ENCODE peak calls at places on chromosome 20, in seven cellular contexts. D is endothelial cell, R is Calu3, P is choroid plexus epithelial cell, L is H1, J is PC-9, O is AG04450. E is an unnamed sample.

GRCh38 chr20:3238616-3239025 is 369 bp downstream of the SLC4A11 start:
- DNase-seq in D (peak; percentile 38), R (peak; percentile 42), P (peak; percentile 26), L (no peak), J (peak; percentile 72), O (no peak), E (no peak)

GRCh38 chr20:44829688-44830087 is 19.3 kb upstream of the RIMS4 start:
- DNase-seq in D (no peak), R (no peak), P (no peak), L (no peak), J (no peak), O (no peak), E (no peak)

GRCh38 chr20:23047738-23048214 is 1.7 kb downstream of the THBD start:
- DNase-seq in D (no peak), R (no peak), P (no peak), L (no peak), J (peak; percentile 32), O (no peak), E (no peak)

GRCh38 chr20:20821496-20822260 is 109.2 kb upstream of the RALGAPA2 start:
- DNase-seq in D (no peak), R (no peak), P (no peak), L (peak; percentile 54), J (no peak), O (no peak), E (no peak)

GRCh38 chr20:33839591-33839990 is 28.4 kb downstream of the CHMP4B start:
- DNase-seq in D (no peak), R (no peak), P (no peak), L (no peak), J (no peak), O (no peak), E (no peak)

GRCh38 chr20:53360815-53361214 is 232.8 kb downstream of the ZNF217 start:
- DNase-seq in D (no peak), R (no peak), P (no peak), L (no peak), J (no peak), O (no peak), E (no peak)

GRCh38 chr20:62642666-62643520 is 590 bp downstream of the SLCO4A1 start:
- DNase-seq in D (no peak), R (peak; percentile 74), P (peak; percentile 23), L (peak; percentile 73), J (peak; percentile 67), O (no peak), E (peak; percentile 45)

GRCh38 chr20:21840991-21841390 is 135.5 kb downstream of the PAX1 start:
- DNase-seq in D (no peak), R (no peak), P (no peak), L (no peak), J (no peak), O (no peak), E (no peak)

GRCh38 chr20:44491635-44492395 is 16.1 kb downstream of the TTPAL start:
- DNase-seq in D (no peak), R (no peak), P (peak; percentile 77), L (no peak), J (no peak), O (no peak), E (no peak)

GRCh38 chr20:57210054-57210910 is 56.2 kb downstream of the BMP7 start:
- DNase-seq in D (no peak), R (peak; percentile 80), P (no peak), L (no peak), J (no peak), O (no peak), E (peak; percentile 52)

GRCh38 chr20:1122388-1123315 is 4.2 kb downstream of the PSMF1 start:
- DNase-seq in D (no peak), R (peak; percentile 33), P (peak; percentile 77), L (no peak), J (peak; percentile 20), O (no peak), E (no peak)

GRCh38 chr20:35561268-35561667 is 19.4 kb downstream of the ERGIC3 start:
- DNase-seq in D (peak; percentile 25), R (peak; percentile 28), P (peak; percentile 64), L (peak; percentile 66), J (peak; percentile 61), O (peak; percentile 4), E (no peak)
- TF ChIP-seq CTCF in D (no peak), R (no peak), P (peak; percentile 44), L (peak; percentile 76), J (peak; percentile 61), O (peak; percentile 32), E (peak; percentile 45)

DNA sequence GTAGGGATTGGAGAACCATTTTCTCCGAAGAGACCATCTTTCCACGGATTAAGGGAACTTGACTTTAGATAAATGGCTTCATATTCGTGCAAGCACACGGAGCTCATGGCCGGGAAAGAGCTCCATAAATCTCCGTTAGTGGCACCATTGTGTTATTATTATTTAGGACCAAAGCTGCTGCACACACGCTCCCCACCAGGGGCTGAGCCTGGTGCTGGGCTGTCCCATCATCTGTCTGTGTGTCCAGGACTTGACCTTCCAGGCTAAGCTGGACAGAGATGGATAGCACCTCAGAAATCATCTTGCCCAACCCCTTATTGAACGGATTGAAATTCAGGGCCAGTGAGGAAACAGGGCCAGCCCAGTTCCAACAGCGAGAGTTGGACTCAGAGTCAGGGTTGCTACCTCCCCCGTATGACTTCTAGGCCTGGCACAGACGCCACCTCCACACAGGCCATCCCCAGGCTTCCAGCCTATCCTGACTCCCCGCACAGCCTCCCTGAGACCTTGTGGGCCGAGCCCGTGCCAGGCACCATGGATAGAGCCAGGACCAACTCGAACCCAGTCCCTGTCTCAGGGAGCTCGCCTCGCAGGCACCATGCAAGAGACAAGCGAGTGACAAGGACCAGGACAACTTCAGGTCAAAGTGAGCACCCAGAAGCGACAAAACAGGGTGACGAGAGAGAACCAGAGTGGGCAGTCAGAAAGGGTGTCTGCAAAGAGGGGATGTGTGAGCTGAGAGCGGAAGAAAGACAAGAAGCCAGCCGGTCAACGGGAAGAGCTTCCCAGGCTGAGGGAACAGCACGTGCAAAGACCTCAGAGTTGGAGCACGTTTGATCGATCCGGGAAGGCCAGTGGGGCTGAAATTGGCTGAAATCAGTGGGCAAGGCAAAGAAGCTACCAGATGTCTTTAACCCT is 45.4 kb downstream of the KIAA1755 start:
- DNase-seq in D (no peak), R (no peak), P (no peak), L (no peak), J (no peak), O (no peak), E (no peak)
- TF ChIP-seq CTCF in D (peak; percentile 58), R (peak; percentile 40), P (peak; percentile 43), L (peak; percentile 13), J (no peak), O (peak; percentile 24), E (peak; percentile 31)

GRCh38 chr20:8362457-8362856 is 230.4 kb downstream of the PLCB1 start:
- DNase-seq in D (no peak), R (no peak), P (no peak), L (no peak), J (no peak), O (no peak), E (no peak)

GRCh38 chr20:8363970-8364733 is 232.1 kb downstream of the PLCB1 start:
- DNase-seq in D (no peak), R (no peak), P (no peak), L (no peak), J (no peak), O (no peak), E (no peak)

GRCh38 chr20:8361779-8362178 is 229.7 kb downstream of the PLCB1 start:
- DNase-seq in D (no peak), R (no peak), P (no peak), L (no peak), J (no peak), O (no peak), E (no peak)

GRCh38 chr20:8360035-8360434 is 228.0 kb downstream of the PLCB1 start:
- DNase-seq in D (no peak), R (no peak), P (peak; percentile 14), L (no peak), J (no peak), O (no peak), E (no peak)

GRCh38 chr20:8361008-8361652 is 229.1 kb downstream of the PLCB1 start:
- DNase-seq in D (no peak), R (no peak), P (peak; percentile 52), L (no peak), J (no peak), O (no peak), E (no peak)
- TF ChIP-seq CTCF in D (no peak), R (no peak), P (peak; percentile 32), L (peak; percentile 7), J (no peak), O (no peak), E (no peak)

GRCh38 chr20:46683620-46683938 is 5.7 kb downstream of the TP53RK start:
- DNase-seq in D (no peak), R (no peak), P (no peak), L (no peak), J (no peak), O (no peak), E (no peak)

GRCh38 chr20:46681032-46681854 is 8.0 kb downstream of the TP53RK start:
- DNase-seq in D (peak; percentile 68), R (peak; percentile 89), P (peak; percentile 75), L (peak; percentile 92), J (peak; percentile 62), O (no peak), E (peak; percentile 49)

GRCh38 chr20:46683068-46683477 is 6.2 kb downstream of the TP53RK start:
- DNase-seq in D (no peak), R (no peak), P (no peak), L (no peak), J (no peak), O (no peak), E (no peak)

GRCh38 chr20:46680684-46681031 is 8.6 kb downstream of the TP53RK start:
- DNase-seq in D (no peak), R (no peak), P (no peak), L (no peak), J (no peak), O (no peak), E (no peak)

DNA sequence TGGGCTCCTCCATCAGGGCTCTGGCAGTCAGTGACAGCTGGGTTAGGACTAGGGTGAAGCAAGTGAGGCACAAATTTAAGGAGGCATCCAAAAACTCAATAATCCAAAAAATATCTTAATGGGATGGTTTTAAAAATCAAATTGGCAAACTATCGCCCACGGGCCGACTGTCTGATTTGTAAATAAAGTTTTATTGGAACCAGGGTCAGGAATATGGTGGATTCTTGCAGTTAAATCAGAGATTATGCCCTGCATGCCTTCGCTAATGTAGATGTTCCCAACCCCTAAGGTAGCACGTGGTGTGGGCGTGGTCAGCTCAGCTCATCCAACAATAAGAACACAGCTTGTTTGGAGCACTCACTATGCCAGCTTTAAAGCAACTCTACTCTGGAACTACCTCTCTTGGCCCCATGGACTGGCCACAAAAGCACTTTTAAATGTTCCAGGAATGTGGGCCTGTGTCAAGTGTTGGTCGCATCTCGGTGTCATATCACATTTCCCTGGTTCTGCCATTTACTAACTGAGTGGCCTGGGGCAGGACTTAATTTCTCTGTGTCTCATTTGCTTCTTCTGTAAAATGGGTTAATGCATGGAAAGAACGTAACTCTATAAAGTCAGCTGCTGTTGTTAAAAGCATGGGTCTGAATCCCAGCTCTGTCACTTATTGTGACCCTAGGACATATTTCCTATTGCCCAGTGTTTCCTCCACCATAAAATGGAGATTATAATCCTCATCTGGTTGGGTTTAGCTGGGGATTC is 7.0 kb downstream of the TP53RK start:
- DNase-seq in D (no peak), R (no peak), P (no peak), L (no peak), J (no peak), O (no peak), E (no peak)
- TF ChIP-seq CTCF in D (no peak), R (no peak), P (no peak), L (no peak), J (no peak), O (no peak), E (no peak)